ENCODE peak calls at places on chromosomes 13 and 19, in four cellular contexts. U is Daoy, Q is lower lobe of right lung, H is A549. R is an unnamed sample.

GRCh38 chr19:5071579-5071978 is 102.7 kb downstream of the KDM4B start:
- DNase-seq in H (no peak), U (no peak), Q (no peak), R (no peak)

GRCh38 chr13:85828094-85828684 is 29.0 kb upstream of the SLITRK6 start:
- DNase-seq in H (peak), U (peak), Q (no peak), R (no peak)

GRCh38 chr19:582497-583197 is 7.0 kb upstream of the HCN2 start:
- DNase-seq in Q (no peak), U (no peak), H (no peak), R (no peak)

GRCh38 chr13:26679411-26679810 is 81.2 kb downstream of the GPR12 start:
- DNase-seq in H (no peak), U (no peak), Q (no peak), R (no peak)

GRCh38 chr13:110985570-110985969 is 70.7 kb upstream of the ANKRD10 start:
- DNase-seq in U (no peak), Q (no peak), H (no peak), R (no peak)

GRCh38 chr19:49431330-49431749 is 6.2 kb downstream of the GFY start:
- DNase-seq in H (no peak), U (no peak), Q (no peak), R (no peak)

GRCh38 chr19:19532806-19533701 is 4.3 kb downstream of the YJEFN3 start:
- DNase-seq in H (no peak), Q (no peak), U (no peak), R (no peak)

GRCh38 chr13:37914781-37915391 is 45.3 kb upstream of the TRPC4 start:
- DNase-seq in U (no peak), H (no peak), Q (no peak), R (no peak)

GRCh38 chr13:99251908-99252307 is 6.3 kb downstream of the GPR18 start:
- DNase-seq in Q (no peak), U (no peak), H (no peak), R (no peak)

GRCh38 chr13:88339271-88339741 is 668.1 kb downstream of the SLITRK5 start:
- DNase-seq in U (no peak), Q (no peak), H (no peak), R (no peak)

GRCh38 chr19:9986787-9987281 is 23.5 kb downstream of the COL5A3 start:
- DNase-seq in Q (no peak), U (no peak), H (no peak), R (no peak)

GRCh38 chr13:39870197-39870746 is 214.8 kb downstream of the COG6 start:
- DNase-seq in Q (no peak), U (no peak), H (no peak), R (no peak)

GRCh38 chr19:4431808-4432674 is 25.6 kb downstream of the UBXN6 start:
- DNase-seq in U (no peak), H (no peak), Q (peak), R (no peak)

GRCh38 chr13:110254751-110255553 is 52.0 kb downstream of the COL4A1 start:
- DNase-seq in U (no peak), Q (no peak), H (no peak), R (no peak)

GRCh38 chr13:98599502-98600328 is 22.8 kb upstream of the STK24 start:
- DNase-seq in Q (no peak), U (no peak), H (no peak), R (no peak)